ENCODE peak calls at places on chromosomes 3 and 15, in seven cellular contexts. One of them, this sample, is unnamed.

GRCh38 chr3:194952882-194953281 is 267.2 kb downstream of the FAM43A start:
- DNase-seq in hepatocyte: peak
- DNase-seq in upper lobe of right lung: no peak
- DNase-seq in uterus: no peak
- DNase-seq in CD4-positive, alpha-beta T cell: no peak
- DNase-seq in H9: no peak
- DNase-seq in CD8-positive, alpha-beta T cell: no peak
- DNase-seq in this sample: peak

GRCh38 chr15:90883971-90884718 is at the start of gene FES:
- DNase-seq in CD8-positive, alpha-beta T cell: no peak
- DNase-seq in CD4-positive, alpha-beta T cell: no peak
- DNase-seq in upper lobe of right lung: peak
- DNase-seq in hepatocyte: peak
- DNase-seq in uterus: peak
- DNase-seq in H9: peak
- DNase-seq in this sample: peak

GRCh38 chr15:96494530-96494929 is 164.0 kb downstream of the NR2F2 start:
- DNase-seq in CD4-positive, alpha-beta T cell: no peak
- DNase-seq in H9: no peak
- DNase-seq in upper lobe of right lung: no peak
- DNase-seq in CD8-positive, alpha-beta T cell: no peak
- DNase-seq in hepatocyte: no peak
- DNase-seq in uterus: no peak
- DNase-seq in this sample: peak

GRCh38 chr15:65638107-65638506 is 16.4 kb downstream of the SLC24A1 start:
- DNase-seq in uterus: no peak
- DNase-seq in CD4-positive, alpha-beta T cell: no peak
- DNase-seq in CD8-positive, alpha-beta T cell: no peak
- DNase-seq in upper lobe of right lung: no peak
- DNase-seq in hepatocyte: no peak
- DNase-seq in H9: peak
- DNase-seq in this sample: no peak

GRCh38 chr3:123636431-123636841 is 51.6 kb upstream of the HACD2 start:
- DNase-seq in upper lobe of right lung: no peak
- DNase-seq in uterus: no peak
- DNase-seq in H9: peak
- DNase-seq in CD4-positive, alpha-beta T cell: no peak
- DNase-seq in CD8-positive, alpha-beta T cell: no peak
- DNase-seq in hepatocyte: peak
- DNase-seq in this sample: no peak

GRCh38 chr3:177146646-177147045 is 50.6 kb downstream of the TBL1XR1 start:
- DNase-seq in CD8-positive, alpha-beta T cell: no peak
- DNase-seq in H9: no peak
- DNase-seq in uterus: no peak
- DNase-seq in hepatocyte: no peak
- DNase-seq in CD4-positive, alpha-beta T cell: no peak
- DNase-seq in upper lobe of right lung: no peak
- DNase-seq in this sample: no peak

GRCh38 chr15:78374436-78375393 is 34.6 kb downstream of the CRABP1 start:
- DNase-seq in hepatocyte: peak
- DNase-seq in CD4-positive, alpha-beta T cell: no peak
- DNase-seq in uterus: no peak
- DNase-seq in CD8-positive, alpha-beta T cell: no peak
- DNase-seq in upper lobe of right lung: no peak
- DNase-seq in H9: peak
- DNase-seq in this sample: peak

GRCh38 chr15:92937880-92938279 is 37.8 kb downstream of the CHD2 start:
- DNase-seq in CD4-positive, alpha-beta T cell: no peak
- DNase-seq in H9: no peak
- DNase-seq in upper lobe of right lung: no peak
- DNase-seq in uterus: no peak
- DNase-seq in CD8-positive, alpha-beta T cell: no peak
- DNase-seq in hepatocyte: no peak
- DNase-seq in this sample: no peak

GRCh38 chr3:187334904-187335303 is 33.3 kb upstream of the RTP4 start:
- DNase-seq in H9: no peak
- DNase-seq in CD4-positive, alpha-beta T cell: no peak
- DNase-seq in uterus: no peak
- DNase-seq in hepatocyte: no peak
- DNase-seq in upper lobe of right lung: no peak
- DNase-seq in CD8-positive, alpha-beta T cell: no peak
- DNase-seq in this sample: no peak

GRCh38 chr3:12192173-12192572 is 33.5 kb upstream of the TIMP4 start:
- DNase-seq in hepatocyte: no peak
- DNase-seq in upper lobe of right lung: no peak
- DNase-seq in CD4-positive, alpha-beta T cell: no peak
- DNase-seq in H9: no peak
- DNase-seq in CD8-positive, alpha-beta T cell: no peak
- DNase-seq in uterus: no peak
- DNase-seq in this sample: no peak

GRCh38 chr3:123679712-123680386 is 95.0 kb upstream of the HACD2 start:
- DNase-seq in CD4-positive, alpha-beta T cell: no peak
- DNase-seq in CD8-positive, alpha-beta T cell: no peak
- DNase-seq in upper lobe of right lung: no peak
- DNase-seq in uterus: peak
- DNase-seq in H9: no peak
- DNase-seq in hepatocyte: no peak
- DNase-seq in this sample: no peak

GRCh38 chr15:98715401-98715800 is 67.1 kb downstream of the IGF1R start:
- DNase-seq in CD4-positive, alpha-beta T cell: no peak
- DNase-seq in upper lobe of right lung: no peak
- DNase-seq in uterus: no peak
- DNase-seq in H9: no peak
- DNase-seq in hepatocyte: no peak
- DNase-seq in CD8-positive, alpha-beta T cell: no peak
- DNase-seq in this sample: no peak

GRCh38 chr3:73419179-73419803 is 205.4 kb downstream of the PDZRN3 start:
- DNase-seq in hepatocyte: peak
- DNase-seq in CD4-positive, alpha-beta T cell: no peak
- DNase-seq in upper lobe of right lung: no peak
- DNase-seq in uterus: no peak
- DNase-seq in H9: no peak
- DNase-seq in CD8-positive, alpha-beta T cell: no peak
- DNase-seq in this sample: no peak

GRCh38 chr15:69288531-69289311 is 10.0 kb upstream of the PAQR5 start:
- DNase-seq in upper lobe of right lung: peak
- DNase-seq in CD4-positive, alpha-beta T cell: no peak
- DNase-seq in CD8-positive, alpha-beta T cell: no peak
- DNase-seq in uterus: no peak
- DNase-seq in H9: no peak
- DNase-seq in hepatocyte: no peak
- DNase-seq in this sample: no peak

GRCh38 chr3:50323614-50324199 is 1.2 kb upstream of the HYAL2 start:
- DNase-seq in hepatocyte: no peak
- DNase-seq in uterus: peak
- DNase-seq in CD8-positive, alpha-beta T cell: no peak
- DNase-seq in upper lobe of right lung: peak
- DNase-seq in H9: no peak
- DNase-seq in CD4-positive, alpha-beta T cell: no peak
- DNase-seq in this sample: no peak

GRCh38 chr3:50326182-50326541 is 1.9 kb downstream of the TUSC2 start:
- DNase-seq in uterus: peak
- DNase-seq in CD4-positive, alpha-beta T cell: no peak
- DNase-seq in upper lobe of right lung: no peak
- DNase-seq in hepatocyte: no peak
- DNase-seq in H9: no peak
- DNase-seq in CD8-positive, alpha-beta T cell: no peak
- DNase-seq in this sample: no peak

GRCh38 chr3:50325497-50326181 is 2.4 kb downstream of the TUSC2 start:
- DNase-seq in CD8-positive, alpha-beta T cell: no peak
- DNase-seq in hepatocyte: no peak
- DNase-seq in CD4-positive, alpha-beta T cell: no peak
- DNase-seq in uterus: no peak
- DNase-seq in H9: no peak
- DNase-seq in upper lobe of right lung: no peak
- DNase-seq in this sample: no peak

GRCh38 chr3:50323092-50323600 is 601 bp upstream of the HYAL2 start:
- DNase-seq in H9: no peak
- DNase-seq in uterus: peak
- DNase-seq in hepatocyte: no peak
- DNase-seq in CD4-positive, alpha-beta T cell: no peak
- DNase-seq in upper lobe of right lung: no peak
- DNase-seq in CD8-positive, alpha-beta T cell: no peak
- DNase-seq in this sample: peak

GRCh38 chr3:50324351-50325144 is 2.0 kb upstream of the HYAL2 start:
- DNase-seq in uterus: peak
- DNase-seq in upper lobe of right lung: peak
- DNase-seq in H9: peak
- DNase-seq in CD4-positive, alpha-beta T cell: no peak
- DNase-seq in hepatocyte: peak
- DNase-seq in CD8-positive, alpha-beta T cell: peak
- DNase-seq in this sample: no peak
- H3K27ac ChIP-seq in uterus: peak
- H3K27ac ChIP-seq in upper lobe of right lung: peak
- H3K27ac ChIP-seq in H9: no peak
- H3K27ac ChIP-seq in CD4-positive, alpha-beta T cell: no peak
- H3K27ac ChIP-seq in hepatocyte: peak
- H3K27ac ChIP-seq in CD8-positive, alpha-beta T cell: no peak
- H3K27ac ChIP-seq in this sample: peak

GRCh38 chr15:70508561-70509281 is 254.6 kb downstream of the UACA start:
- DNase-seq in hepatocyte: peak
- DNase-seq in uterus: no peak
- DNase-seq in H9: no peak
- DNase-seq in CD8-positive, alpha-beta T cell: no peak
- DNase-seq in CD4-positive, alpha-beta T cell: no peak
- DNase-seq in upper lobe of right lung: no peak
- DNase-seq in this sample: peak
- TF ChIP-seq CTCF in hepatocyte: peak
- TF ChIP-seq CTCF in uterus: no peak
- TF ChIP-seq CTCF in H9: peak
- TF ChIP-seq CTCF in CD8-positive, alpha-beta T cell: no peak
- TF ChIP-seq CTCF in CD4-positive, alpha-beta T cell: no peak
- TF ChIP-seq CTCF in upper lobe of right lung: no peak
- TF ChIP-seq CTCF in this sample: no peak

GRCh38 chr3:20097015-20097414 is 56.8 kb downstream of the KAT2B start:
- DNase-seq in hepatocyte: no peak
- DNase-seq in CD8-positive, alpha-beta T cell: no peak
- DNase-seq in CD4-positive, alpha-beta T cell: no peak
- DNase-seq in upper lobe of right lung: no peak
- DNase-seq in uterus: no peak
- DNase-seq in H9: no peak
- DNase-seq in this sample: no peak

GRCh38 chr3:20099020-20099539 is 58.8 kb downstream of the KAT2B start:
- DNase-seq in hepatocyte: no peak
- DNase-seq in H9: no peak
- DNase-seq in CD8-positive, alpha-beta T cell: no peak
- DNase-seq in uterus: no peak
- DNase-seq in upper lobe of right lung: no peak
- DNase-seq in CD4-positive, alpha-beta T cell: no peak
- DNase-seq in this sample: no peak

GRCh38 chr3:20103731-20104130 is 63.5 kb downstream of the KAT2B start:
- DNase-seq in uterus: no peak
- DNase-seq in H9: no peak
- DNase-seq in hepatocyte: no peak
- DNase-seq in CD8-positive, alpha-beta T cell: no peak
- DNase-seq in CD4-positive, alpha-beta T cell: no peak
- DNase-seq in upper lobe of right lung: no peak
- DNase-seq in this sample: no peak

GRCh38 chr3:20101041-20101440 is 60.8 kb downstream of the KAT2B start:
- DNase-seq in hepatocyte: no peak
- DNase-seq in CD4-positive, alpha-beta T cell: no peak
- DNase-seq in uterus: no peak
- DNase-seq in upper lobe of right lung: no peak
- DNase-seq in CD8-positive, alpha-beta T cell: no peak
- DNase-seq in H9: no peak
- DNase-seq in this sample: no peak

DNA sequence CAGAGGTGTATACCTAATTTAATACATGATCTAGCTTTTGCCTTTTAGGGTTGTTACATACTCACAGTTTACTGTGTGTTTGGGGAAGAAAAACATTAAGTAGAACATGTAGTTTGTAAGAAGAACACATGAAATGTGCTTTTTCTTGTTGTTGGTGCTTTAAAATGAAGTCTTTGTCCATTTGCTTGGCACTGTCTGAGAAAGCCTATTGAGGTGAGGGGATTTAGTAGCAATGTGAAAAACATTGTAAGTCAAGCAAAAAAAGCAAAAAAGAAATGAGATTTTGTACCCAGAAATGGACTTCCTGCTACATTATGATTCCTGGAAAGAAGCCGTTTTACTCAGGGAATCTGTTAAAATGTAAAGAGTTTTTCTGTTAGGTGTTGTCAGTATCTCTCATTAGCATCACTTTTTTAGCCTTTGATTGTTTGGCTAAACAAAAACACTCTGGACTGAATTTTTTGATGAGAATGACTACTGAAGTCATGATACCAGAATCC is 59.9 kb downstream of the KAT2B start:
- DNase-seq in CD8-positive, alpha-beta T cell: no peak
- DNase-seq in H9: no peak
- DNase-seq in uterus: no peak
- DNase-seq in hepatocyte: no peak
- DNase-seq in upper lobe of right lung: no peak
- DNase-seq in CD4-positive, alpha-beta T cell: no peak
- DNase-seq in this sample: no peak
- H3K27ac ChIP-seq in CD8-positive, alpha-beta T cell: no peak
- H3K27ac ChIP-seq in H9: no peak
- H3K27ac ChIP-seq in uterus: no peak
- H3K27ac ChIP-seq in hepatocyte: no peak
- H3K27ac ChIP-seq in upper lobe of right lung: no peak
- H3K27ac ChIP-seq in CD4-positive, alpha-beta T cell: no peak
- H3K27ac ChIP-seq in this sample: no peak

GRCh38 chr3:164370970-164371369 is 707.3 kb downstream of the SI start:
- DNase-seq in uterus: no peak
- DNase-seq in CD4-positive, alpha-beta T cell: no peak
- DNase-seq in hepatocyte: no peak
- DNase-seq in CD8-positive, alpha-beta T cell: peak
- DNase-seq in upper lobe of right lung: no peak
- DNase-seq in H9: no peak
- DNase-seq in this sample: no peak

GRCh38 chr3:164375538-164375937 is 702.8 kb downstream of the SI start:
- DNase-seq in uterus: no peak
- DNase-seq in CD8-positive, alpha-beta T cell: no peak
- DNase-seq in upper lobe of right lung: no peak
- DNase-seq in CD4-positive, alpha-beta T cell: no peak
- DNase-seq in hepatocyte: no peak
- DNase-seq in H9: no peak
- DNase-seq in this sample: peak

GRCh38 chr3:164377466-164377865 is 700.8 kb downstream of the SI start:
- DNase-seq in hepatocyte: no peak
- DNase-seq in upper lobe of right lung: no peak
- DNase-seq in uterus: no peak
- DNase-seq in H9: no peak
- DNase-seq in CD8-positive, alpha-beta T cell: no peak
- DNase-seq in CD4-positive, alpha-beta T cell: no peak
- DNase-seq in this sample: no peak

GRCh38 chr3:164380156-164380555 is 698.1 kb downstream of the SI start:
- DNase-seq in H9: no peak
- DNase-seq in hepatocyte: no peak
- DNase-seq in CD8-positive, alpha-beta T cell: no peak
- DNase-seq in upper lobe of right lung: no peak
- DNase-seq in CD4-positive, alpha-beta T cell: no peak
- DNase-seq in uterus: no peak
- DNase-seq in this sample: no peak

DNA sequence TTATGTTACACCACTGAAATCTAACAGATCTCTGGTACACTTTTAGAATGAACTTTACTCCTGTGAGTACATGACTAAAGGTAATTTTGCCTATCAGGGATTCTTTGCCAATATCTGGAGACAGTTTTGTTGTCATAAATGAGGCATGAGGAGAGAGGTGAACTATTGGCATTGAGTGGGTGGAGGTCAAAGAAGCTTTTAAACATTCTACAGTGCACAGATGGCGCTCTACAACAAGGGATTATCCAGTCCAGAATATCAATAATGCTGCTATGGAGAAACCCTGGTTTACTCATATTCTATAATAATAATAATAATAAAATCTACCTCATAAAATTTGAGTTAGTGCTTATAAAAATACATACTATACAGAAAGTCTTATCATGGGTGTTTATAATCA is 702.3 kb downstream of the SI start:
- DNase-seq in H9: no peak
- DNase-seq in CD8-positive, alpha-beta T cell: no peak
- DNase-seq in upper lobe of right lung: no peak
- DNase-seq in hepatocyte: no peak
- DNase-seq in uterus: no peak
- DNase-seq in CD4-positive, alpha-beta T cell: no peak
- DNase-seq in this sample: no peak
- TF ChIP-seq CTCF in H9: no peak
- TF ChIP-seq CTCF in CD8-positive, alpha-beta T cell: no peak
- TF ChIP-seq CTCF in upper lobe of right lung: no peak
- TF ChIP-seq CTCF in hepatocyte: no peak
- TF ChIP-seq CTCF in uterus: no peak
- TF ChIP-seq CTCF in CD4-positive, alpha-beta T cell: no peak
- TF ChIP-seq CTCF in this sample: no peak